ENCODE peak calls at places on chromosomes 2 and 18, in five cellular contexts. P, D, Y, F and X are unnamed samples.

GRCh38 chr2:234635284-234635683 is 138.4 kb upstream of the ARL4C start:
- DNase-seq in P (no peak), Y (no peak), F (no peak), D (no peak), X (peak; percentile 30)

GRCh38 chr2:29462293-29462692 is 347.1 kb downstream of the CLIP4 start:
- DNase-seq in D (no peak), P (no peak), Y (peak; percentile 26), F (no peak), X (peak; percentile 39)

GRCh38 chr2:237715459-237715947 is 83.1 kb upstream of the RBM44 start:
- DNase-seq in P (peak; percentile 75), F (no peak), D (peak; percentile 70), Y (no peak), X (no peak)

GRCh38 chr2:148926291-148926961 is 51.4 kb downstream of the KIF5C start:
- DNase-seq in D (peak; percentile 34), Y (peak; percentile 29), P (peak; percentile 74), F (peak; percentile 58), X (peak; percentile 6)

GRCh38 chr2:45643095-45643494 is 8.4 kb upstream of the PRKCE start:
- DNase-seq in F (no peak), D (no peak), Y (no peak), P (no peak), X (peak; percentile 19)

GRCh38 chr18:8657873-8658521 is 47.4 kb upstream of the MTCL1 start:
- DNase-seq in P (no peak), F (no peak), Y (peak; percentile 44), D (no peak), X (no peak)

GRCh38 chr2:125041846-125042245 is 1016.8 kb downstream of the CNTNAP5 start:
- DNase-seq in F (no peak), D (no peak), P (no peak), Y (no peak), X (no peak)

GRCh38 chr2:105641389-105641811 is 103.3 kb upstream of the NCK2 start:
- DNase-seq in D (no peak), P (no peak), Y (peak; percentile 8), F (no peak), X (peak; percentile 6)

GRCh38 chr2:220148849-220149248 is 521.4 kb downstream of the SLC4A3 start:
- DNase-seq in D (no peak), F (no peak), P (no peak), Y (peak; percentile 29), X (no peak)

GRCh38 chr2:220157312-220157711 is 529.9 kb downstream of the SLC4A3 start:
- DNase-seq in F (no peak), P (no peak), D (no peak), Y (no peak), X (no peak)

GRCh38 chr2:220147590-220147989 is 520.2 kb downstream of the SLC4A3 start:
- DNase-seq in D (no peak), P (no peak), Y (no peak), F (no peak), X (no peak)

GRCh38 chr2:220154243-220154642 is 526.8 kb downstream of the SLC4A3 start:
- DNase-seq in P (no peak), Y (no peak), D (no peak), F (no peak), X (no peak)

GRCh38 chr2:220152281-220152680 is 524.9 kb downstream of the SLC4A3 start:
- DNase-seq in F (no peak), P (no peak), D (no peak), Y (no peak), X (no peak)
- TF ChIP-seq CTCF in F (no peak), P (no peak), D (no peak), Y (no peak), X (no peak)

GRCh38 chr2:117814417-117815264 is at the start of gene DDX18:
- DNase-seq in D (peak; percentile 98), F (peak; percentile 98), P (peak; percentile 99), Y (peak; percentile 99), X (peak; percentile 99)
- TF ChIP-seq CTCF in D (peak; percentile 99), F (peak; percentile 98), P (peak; percentile 99), Y (peak; percentile 100), X (peak; percentile 100)

GRCh38 chr2:70767699-70768584 is at the start of gene ADD2:
- DNase-seq in F (peak; percentile 43), P (peak; percentile 56), D (peak; percentile 9), Y (peak; percentile 25), X (peak; percentile 51)
- TF ChIP-seq CTCF in F (peak; percentile 18), P (no peak), D (no peak), Y (peak; percentile 2), X (no peak)

GRCh38 chr18:25669741-25670140 is 317.8 kb upstream of the ZNF521 start:
- DNase-seq in D (no peak), F (no peak), Y (no peak), P (no peak), X (no peak)
- TF ChIP-seq CTCF in D (no peak), F (no peak), Y (no peak), P (no peak), X (peak; percentile 20)

GRCh38 chr18:24402209-24402785 is 4.7 kb upstream of the OSBPL1A start:
- DNase-seq in D (no peak), P (no peak), Y (no peak), F (no peak), X (no peak)
- TF ChIP-seq CTCF in D (no peak), P (no peak), Y (peak; percentile 18), F (peak; percentile 24), X (no peak)